ENCODE peak calls at places on chromosomes 16 and 17, in six cellular contexts. Y is anterior cingulate cortex; E is stimulated activated CD8-positive, alpha-beta memory T cell treated with anti-CD3 and anti-CD28 coated beads, Interleukin-12 subunit alpha, Interleukin-12 subunit beta, amount 100 ng/mL, for 1 hour; R is transverse colon; I is ovary; B is hypothalamus. S is an unnamed sample.

GRCh38 chr17:8630227-8630801 is at the start of gene MYH10:
- DNase-seq in Y (no peak), E (no peak), R (peak), I (no peak), B (no peak), S (peak)

GRCh38 chr17:55117063-55117611 is 147.6 kb upstream of the HLF start:
- DNase-seq in Y (no peak), E (no peak), R (no peak), I (no peak), B (no peak), S (no peak)

GRCh38 chr17:10031102-10031501 is 126.0 kb upstream of the RCVRN start:
- DNase-seq in Y (no peak), E (no peak), R (no peak), I (no peak), B (no peak), S (no peak)

GRCh38 chr17:74466785-74467158 is 338 bp downstream of the CD300A start:
- DNase-seq in Y (no peak), E (no peak), R (no peak), I (no peak), B (no peak), S (no peak)

GRCh38 chr16:70594569-70594968 is 51.8 kb upstream of the IL34 start:
- DNase-seq in Y (no peak), E (no peak), R (no peak), I (peak), B (no peak), S (no peak)

GRCh38 chr17:80546267-80546666 is 1.6 kb downstream of the RPTOR start:
- DNase-seq in Y (no peak), E (no peak), R (no peak), I (no peak), B (no peak), S (no peak)

GRCh38 chr17:6162892-6163291 is 92.7 kb downstream of the WSCD1 start:
- DNase-seq in Y (no peak), E (no peak), R (no peak), I (no peak), B (no peak), S (no peak)

GRCh38 chr17:45700171-45701090 is 83.7 kb upstream of the CRHR1 start:
- DNase-seq in Y (no peak), E (no peak), R (no peak), I (no peak), B (no peak), S (no peak)

GRCh38 chr16:5298202-5298601 is 200.6 kb upstream of the EEF2KMT start:
- DNase-seq in Y (no peak), E (no peak), R (no peak), I (no peak), B (no peak), S (no peak)

GRCh38 chr17:5719976-5720375 is 135.7 kb upstream of the NLRP1 start:
- DNase-seq in Y (no peak), E (no peak), R (no peak), I (no peak), B (no peak), S (no peak)

GRCh38 chr17:57276621-57277020 is 20.3 kb downstream of the MSI2 start:
- DNase-seq in Y (no peak), E (no peak), R (no peak), I (no peak), B (peak), S (no peak)

GRCh38 chr16:9119795-9120194 is 28.4 kb downstream of the HAPSTR1 start:
- DNase-seq in Y (no peak), E (no peak), R (no peak), I (no peak), B (no peak), S (no peak)

GRCh38 chr17:9484789-9485188 is 90.8 kb downstream of the STX8 start:
- DNase-seq in Y (no peak), E (no peak), R (no peak), I (no peak), B (no peak), S (no peak)

GRCh38 chr17:70608193-70608592 is 438.9 kb downstream of the KCNJ2 start:
- DNase-seq in Y (no peak), E (no peak), R (no peak), I (no peak), B (no peak), S (no peak)

GRCh38 chr17:72614871-72615626 is 477.4 kb downstream of the SLC39A11 start:
- DNase-seq in Y (peak), E (no peak), R (peak), I (no peak), B (peak), S (peak)

GRCh38 chr17:44828919-44829557 is 1.0 kb downstream of the GJC1 start:
- DNase-seq in Y (no peak), E (no peak), R (no peak), I (peak), B (no peak), S (no peak)

GRCh38 chr17:13209091-13209490 is 191.3 kb upstream of the ELAC2 start:
- DNase-seq in Y (no peak), E (no peak), R (no peak), I (no peak), B (no peak), S (no peak)

GRCh38 chr16:69930117-69930776 is 20.9 kb upstream of the CLEC18A start:
- DNase-seq in Y (peak), E (peak), R (peak), I (peak), B (peak), S (no peak)

GRCh38 chr16:81879625-81880024 is 100.5 kb downstream of the PLCG2 start:
- DNase-seq in Y (no peak), E (no peak), R (no peak), I (no peak), B (no peak), S (no peak)

GRCh38 chr16:24635900-24636610 is 93.4 kb upstream of the TNRC6A start:
- DNase-seq in Y (peak), E (no peak), R (peak), I (peak), B (peak), S (peak)

GRCh38 chr17:73293480-73293911 is 18.3 kb downstream of the CDC42EP4 start:
- DNase-seq in Y (no peak), E (no peak), R (peak), I (peak), B (no peak), S (peak)

GRCh38 chr16:11349599-11350276 is 4.5 kb downstream of the RMI2 start:
- DNase-seq in Y (peak), E (no peak), R (peak), I (peak), B (peak), S (no peak)

GRCh38 chr17:48894886-48895285 is 2.3 kb downstream of the ATP5MC1 start:
- DNase-seq in Y (no peak), E (no peak), R (peak), I (no peak), B (no peak), S (no peak)